ENCODE peak calls at places on chromosome 21, in eight cellular contexts. M is ovary, I is activated B cell treated with CpG ODN at 0.5 μM for 24 hours, R is cardiac fibroblast, T is AG10803, C is fibroblast of lung, U is AG09319, O is sigmoid colon. J is an unnamed sample.

GRCh38 chr21:21297211-21297610 is 299.0 kb downstream of the NCAM2 start:
- DNase-seq in M (no peak), I (no peak), R (no peak), T (no peak), C (no peak), U (no peak), O (no peak), J (no peak)

GRCh38 chr21:28410264-28410663 is 582.4 kb downstream of the LTN1 start:
- DNase-seq in M (no peak), I (no peak), R (peak; percentile 71), T (no peak), C (no peak), U (no peak), O (no peak), J (no peak)

GRCh38 chr21:35234725-35235124 is 185.6 kb upstream of the RUNX1 start:
- DNase-seq in M (no peak), I (no peak), R (no peak), T (peak; percentile 80), C (peak; percentile 79), U (no peak), O (no peak), J (no peak)

GRCh38 chr21:41362605-41363369 is 960 bp downstream of the MX2 start:
- DNase-seq in M (no peak), I (no peak), R (no peak), T (no peak), C (no peak), U (no peak), O (no peak), J (peak; percentile 13)

GRCh38 chr21:42157606-42158310 is 61.2 kb upstream of the ABCG1 start:
- DNase-seq in M (no peak), I (no peak), R (no peak), T (no peak), C (no peak), U (no peak), O (peak; percentile 43), J (peak; percentile 14)

GRCh38 chr21:17441370-17441769 is 71.5 kb upstream of the CXADR start:
- DNase-seq in M (no peak), I (no peak), R (peak; percentile 62), T (no peak), C (peak; percentile 19), U (no peak), O (no peak), J (no peak)

GRCh38 chr21:29224006-29224405 is 74.7 kb upstream of the BACH1 start:
- DNase-seq in M (no peak), I (no peak), R (no peak), T (no peak), C (no peak), U (no peak), O (no peak), J (no peak)

GRCh38 chr21:15023782-15024181 is 41.0 kb downstream of the NRIP1 start:
- DNase-seq in M (no peak), I (no peak), R (no peak), T (peak; percentile 45), C (peak; percentile 19), U (no peak), O (no peak), J (no peak)

DNA sequence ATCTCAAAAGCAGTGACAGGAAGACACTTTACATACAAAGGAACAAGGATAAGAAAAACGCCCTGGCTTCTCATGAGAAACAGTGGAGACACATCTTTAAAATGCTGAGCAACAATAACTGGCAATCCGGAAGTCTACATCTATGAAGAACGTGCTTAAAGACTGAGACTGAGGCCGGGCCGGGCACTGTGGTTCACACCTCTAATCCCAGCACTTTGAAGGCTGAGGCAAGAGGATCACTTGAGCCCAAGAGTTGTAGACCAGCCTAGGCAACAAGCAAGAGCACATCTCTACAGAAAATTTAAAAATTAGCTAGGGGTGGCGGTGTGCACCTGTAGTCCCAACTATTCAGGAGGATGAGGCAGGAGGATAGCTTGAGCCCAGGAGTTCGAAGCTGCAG is 2.1 kb upstream of the KRTAP12-1 start:
- DNase-seq in M (no peak), I (no peak), R (no peak), T (no peak), C (no peak), U (no peak), O (no peak), J (no peak)
- TF ChIP-seq CTCF in M (no peak), I (no peak), R (no peak), T (no peak), C (no peak), U (no peak), O (no peak), J (no peak)

DNA sequence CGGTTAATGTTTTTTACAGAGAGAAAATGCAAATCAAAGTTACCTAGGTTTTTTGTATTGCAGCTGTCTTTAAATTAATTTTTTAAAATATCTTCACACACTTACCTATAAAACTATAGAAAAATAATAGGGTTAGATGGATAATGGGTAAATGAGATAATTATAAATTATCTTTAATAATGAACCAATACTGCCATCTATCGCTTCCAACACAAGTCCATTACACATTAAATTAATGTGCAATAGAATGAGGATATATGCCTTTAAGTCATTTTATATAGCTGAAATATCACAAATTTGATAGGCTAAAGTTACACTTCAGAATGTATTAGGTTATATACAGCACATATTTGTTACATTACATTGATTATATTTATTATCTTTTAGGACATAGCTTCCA is 2212.8 kb downstream of the MRPL39 start:
- DNase-seq in M (no peak), I (no peak), R (no peak), T (no peak), C (no peak), U (no peak), O (no peak), J (no peak)
- TF ChIP-seq CTCF in M (no peak), I (no peak), R (no peak), T (no peak), C (no peak), U (no peak), O (no peak), J (no peak)

GRCh38 chr21:43836616-43837015 is 28.4 kb upstream of the AGPAT3 start:
- DNase-seq in M (no peak), I (no peak), R (no peak), T (no peak), C (no peak), U (no peak), O (no peak), J (no peak)
- TF ChIP-seq CTCF in M (no peak), I (no peak), R (no peak), T (no peak), C (no peak), U (no peak), O (no peak), J (no peak)

GRCh38 chr21:30463713-30464112 is 16.5 kb downstream of the KRTAP19-1 start:
- DNase-seq in M (no peak), I (no peak), R (no peak), T (no peak), C (no peak), U (no peak), O (no peak), J (no peak)
- TF ChIP-seq CTCF in M (no peak), I (no peak), R (peak; percentile 34), T (peak; percentile 15), C (no peak), U (no peak), O (no peak), J (peak; percentile 64)

GRCh38 chr21:23853796-23854379 is 1753.4 kb downstream of the MRPL39 start:
- DNase-seq in M (no peak), I (no peak), R (peak; percentile 13), T (no peak), C (peak; percentile 10), U (no peak), O (no peak), J (no peak)
- TF ChIP-seq CTCF in M (no peak), I (no peak), R (peak; percentile 27), T (no peak), C (no peak), U (no peak), O (no peak), J (no peak)

GRCh38 chr21:39726133-39726532 is 18.9 kb upstream of the IGSF5 start:
- DNase-seq in M (no peak), I (no peak), R (no peak), T (no peak), C (no peak), U (no peak), O (no peak), J (no peak)

GRCh38 chr21:39721885-39722284 is 23.1 kb upstream of the IGSF5 start:
- DNase-seq in M (no peak), I (no peak), R (no peak), T (no peak), C (no peak), U (no peak), O (no peak), J (no peak)

GRCh38 chr21:39724944-39725343 is 20.0 kb upstream of the IGSF5 start:
- DNase-seq in M (no peak), I (no peak), R (no peak), T (no peak), C (no peak), U (no peak), O (no peak), J (no peak)

GRCh38 chr21:39715804-39716397 is 29.1 kb upstream of the IGSF5 start:
- DNase-seq in M (peak; percentile 22), I (no peak), R (peak; percentile 49), T (peak; percentile 40), C (peak; percentile 21), U (peak; percentile 4), O (peak; percentile 68), J (peak; percentile 36)

DNA sequence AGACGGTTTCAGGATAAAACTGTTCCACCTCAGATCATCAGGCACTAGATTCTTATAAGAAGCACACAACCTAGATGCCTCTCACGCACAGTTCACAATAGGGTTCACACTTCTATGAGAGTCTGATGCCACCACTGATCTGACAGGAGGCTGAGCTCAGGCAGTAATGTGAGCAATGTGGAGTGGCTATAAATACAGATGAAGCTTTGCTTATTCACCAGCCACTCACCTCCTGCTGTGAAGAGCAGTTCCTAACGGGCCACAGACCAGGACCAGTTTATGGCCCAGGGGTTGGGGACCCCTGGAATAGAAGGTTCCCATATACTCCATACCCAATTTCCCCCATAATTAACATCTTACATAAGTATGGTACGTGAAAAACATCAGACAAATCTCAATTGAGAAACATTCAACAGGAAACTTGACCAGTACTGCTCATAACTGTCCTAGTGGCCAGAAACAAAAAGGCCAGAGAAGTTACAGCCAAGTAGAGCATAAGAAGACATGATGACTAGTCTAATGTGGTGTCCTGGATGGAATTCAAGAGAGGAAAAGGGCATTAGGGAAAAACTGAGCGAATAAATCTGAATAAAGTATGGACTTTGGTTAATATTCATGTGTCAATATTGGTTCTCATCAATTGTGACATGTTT is 24.7 kb upstream of the IGSF5 start:
- DNase-seq in M (no peak), I (no peak), R (no peak), T (peak; percentile 21), C (peak; percentile 15), U (no peak), O (no peak), J (no peak)
- TF ChIP-seq CTCF in M (no peak), I (no peak), R (no peak), T (peak; percentile 36), C (no peak), U (no peak), O (no peak), J (peak; percentile 38)